ENCODE peak calls at places on chromosomes 4 and X, in four cellular contexts. M is CD4-positive, alpha-beta T cell; O is RWPE1; H is GM12878. N is an unnamed sample.

GRCh38 chrX:42189601-42190000 is 266.2 kb upstream of the CASK start:
- DNase-seq in M (no peak), O (no peak), H (no peak), N (no peak)

GRCh38 chrX:63673896-63674295 is 111.1 kb downstream of the ARHGEF9 start:
- DNase-seq in M (no peak), O (no peak), H (no peak), N (no peak)

GRCh38 chr4:149441338-149441737 is 374.3 kb downstream of the IQCM start:
- DNase-seq in M (no peak), O (peak; percentile 3), H (no peak), N (no peak)

GRCh38 chrX:94831364-94831763 is 1157.4 kb downstream of the FAM133A start:
- DNase-seq in M (no peak), O (no peak), H (no peak), N (no peak)

GRCh38 chrX:136227948-136228584 is 23.1 kb downstream of the MAP7D3 start:
- DNase-seq in M (no peak), O (no peak), H (no peak), N (no peak)

GRCh38 chr4:7419961-7420660 is 14.6 kb downstream of the PSAPL1 start:
- DNase-seq in M (no peak), O (no peak), H (no peak), N (no peak)

GRCh38 chrX:49884290-49884862 is 5.1 kb downstream of the USP27X start:
- DNase-seq in M (peak; percentile 41), O (peak; percentile 11), H (peak; percentile 7), N (no peak)

GRCh38 chr4:3041192-3042142 is 32.9 kb downstream of the HTT-AS start:
- DNase-seq in M (peak; percentile 42), O (no peak), H (no peak), N (no peak)

GRCh38 chrX:53223955-53224859 is 800 bp downstream of the KDM5C start:
- DNase-seq in M (peak; percentile 6), O (peak; percentile 78), H (no peak), N (no peak)

GRCh38 chrX:150429577-150429976 is 66.5 kb downstream of the MAMLD1 start:
- DNase-seq in M (no peak), O (no peak), H (no peak), N (no peak)

GRCh38 chr4:55175779-55176231 is 50.4 kb upstream of the KDR start:
- DNase-seq in M (no peak), O (no peak), H (no peak), N (no peak)

GRCh38 chr4:76733380-76733779 is 164.6 kb downstream of the SOWAHB start:
- DNase-seq in M (no peak), O (peak; percentile 39), H (no peak), N (no peak)

GRCh38 chr4:95601342-95601741 is 52.6 kb upstream of the UNC5C start:
- DNase-seq in M (no peak), O (no peak), H (no peak), N (no peak)

GRCh38 chr4:169045862-169046584 is 36.0 kb upstream of the CBR4 start:
- DNase-seq in M (no peak), O (no peak), H (no peak), N (no peak)

GRCh38 chr4:161448550-161449180 is 715.1 kb downstream of the FSTL5 start:
- DNase-seq in M (no peak), O (no peak), H (no peak), N (no peak)

GRCh38 chr4:52912608-52913007 is 50.5 kb downstream of the RASL11B start:
- DNase-seq in M (no peak), O (no peak), H (no peak), N (no peak)

GRCh38 chr4:17494258-17494657 is 17.6 kb downstream of the QDPR start:
- DNase-seq in M (no peak), O (peak; percentile 31), H (no peak), N (no peak)

GRCh38 chr4:48944659-48945290 is 38.2 kb upstream of the OCIAD2 start:
- DNase-seq in M (peak; percentile 11), O (peak; percentile 58), H (no peak), N (no peak)
- H3K27ac ChIP-seq in M (no peak overlapping the region), O (peak overlapping the region; percentile 95), H (no peak overlapping the region), N (no peak overlapping the region)

DNA sequence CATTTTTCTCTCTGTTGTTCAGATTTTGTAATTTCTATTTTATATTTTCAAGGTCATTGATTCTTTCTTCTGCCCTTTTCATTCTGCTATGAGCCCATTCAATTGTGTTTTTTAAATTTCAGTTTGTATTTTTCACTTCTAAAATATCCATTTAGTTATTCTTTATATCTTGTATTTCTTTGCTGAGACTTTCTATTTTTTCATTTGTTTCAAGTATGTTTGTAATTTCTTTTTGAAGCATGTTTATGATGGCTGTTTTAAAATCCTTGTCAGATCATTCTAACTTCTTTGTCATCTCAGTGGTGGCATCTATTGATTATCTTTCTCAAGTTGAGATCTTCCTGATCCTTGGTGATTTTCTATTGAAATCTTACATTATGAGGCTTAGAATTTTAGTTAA is 157.2 kb upstream of the USP9X start:
- DNase-seq in M (no peak), O (no peak), H (no peak), N (no peak)
- H3K27ac ChIP-seq in M (no peak overlapping the region), O (no peak overlapping the region), H (no peak overlapping the region), N (no peak overlapping the region)

DNA sequence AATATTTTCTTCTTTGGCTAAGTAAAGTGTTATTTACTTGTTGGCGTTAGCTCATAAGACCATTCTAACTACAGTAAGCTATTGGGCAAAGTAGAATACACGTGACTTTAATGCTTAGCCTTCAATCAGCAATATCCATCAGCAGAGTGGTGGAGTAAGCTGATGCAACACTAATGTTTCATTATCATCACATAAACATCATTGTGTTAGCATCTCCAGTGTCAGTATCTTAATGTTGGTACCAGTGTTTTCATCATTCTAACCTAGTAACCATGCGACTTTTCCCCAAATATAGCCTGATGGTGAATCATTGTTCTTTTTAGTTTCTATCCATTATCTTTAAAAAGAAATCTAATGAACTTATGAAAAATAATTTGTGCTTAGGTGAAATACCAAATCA is 48.5 kb downstream of the APOOL start:
- DNase-seq in M (no peak), O (peak; percentile 0), H (no peak), N (no peak)
- H3K27ac ChIP-seq in M (no peak overlapping the region), O (no peak overlapping the region), H (no peak overlapping the region), N (peak overlapping the region; percentile 67)

GRCh38 chr4:122821097-122821496 is 5.5 kb upstream of the FGF2 start:
- DNase-seq in M (no peak), O (no peak), H (no peak), N (no peak)
- H3K27ac ChIP-seq in M (no peak overlapping the region), O (no peak overlapping the region), H (no peak overlapping the region), N (peak overlapping the region; percentile 8)

GRCh38 chr4:88820723-88821368 is 123.2 kb upstream of the NAP1L5 start:
- DNase-seq in M (no peak), O (no peak), H (no peak), N (no peak)
- H3K27ac ChIP-seq in M (no peak overlapping the region), O (no peak overlapping the region), H (no peak overlapping the region), N (peak overlapping the region; percentile 18)

GRCh38 chr4:16066586-16067128 is 17.2 kb downstream of the PROM1 start:
- DNase-seq in M (no peak), O (no peak), H (no peak), N (no peak)
- H3K27ac ChIP-seq in M (no peak overlapping the region), O (no peak overlapping the region), H (no peak overlapping the region), N (peak overlapping the region; percentile 93)

N was measured in caudate nucleus.